ENCODE peak calls at places on chromosomes 12 and 14, in four cellular contexts. F is adrenal gland, O is psoas muscle, R is PC-3. I is an unnamed sample.

GRCh38 chr14:78135450-78135891 is 34.7 kb upstream of the NRXN3 start:
- DNase-seq in O (no peak), F (no peak), R (peak; percentile 24), I (no peak)

GRCh38 chr14:37483672-37484071 is 111.4 kb downstream of the FOXA1 start:
- DNase-seq in F (no peak), O (no peak), R (no peak), I (no peak)

GRCh38 chr12:47797432-47797831 is 22.3 kb downstream of the HDAC7 start:
- DNase-seq in O (no peak), R (peak; percentile 20), F (no peak), I (no peak)

GRCh38 chr12:48110691-48111315 is 4.9 kb upstream of the SENP1 start:
- DNase-seq in O (no peak), R (peak; percentile 16), F (no peak), I (no peak)

GRCh38 chr12:121637231-121637914 is 11.0 kb downstream of the ORAI1 start:
- DNase-seq in O (peak; percentile 66), F (peak; percentile 21), R (no peak), I (no peak)

GRCh38 chr14:69413483-69413882 is 15.0 kb downstream of the SLC39A9 start:
- DNase-seq in R (no peak), O (no peak), F (no peak), I (no peak)

GRCh38 chr12:67091204-67091603 is 178.0 kb upstream of the CAND1 start:
- DNase-seq in F (peak; percentile 22), O (no peak), R (no peak), I (no peak)

GRCh38 chr14:20412876-20413784 is at the start of gene TEP1:
- DNase-seq in O (peak; percentile 94), F (peak; percentile 92), R (peak; percentile 87), I (peak; percentile 92)

GRCh38 chr14:94392510-94392935 is 4.1 kb upstream of the SERPINA1 start:
- DNase-seq in O (no peak), F (peak; percentile 57), R (peak; percentile 2), I (peak; percentile 94)

GRCh38 chr12:60123443-60124000 is 527.7 kb downstream of the SLC16A7 start:
- DNase-seq in R (peak; percentile 46), F (no peak), O (no peak), I (no peak)

GRCh38 chr12:8698830-8699330 is 1.1 kb downstream of the RIMKLB start:
- DNase-seq in F (no peak), O (no peak), R (no peak), I (no peak)

GRCh38 chr12:6536894-6537579 is 2.7 kb downstream of the GAPDH start:
- DNase-seq in R (no peak), F (peak; percentile 14), O (no peak), I (no peak)

GRCh38 chr14:76330411-76331327 is 45.3 kb upstream of the ESRRB start:
- DNase-seq in O (no peak), F (no peak), R (no peak), I (no peak)

GRCh38 chr12:56190695-56191155 is 1.4 kb upstream of the SMARCC2 start:
- DNase-seq in R (no peak), O (no peak), F (no peak), I (no peak)

GRCh38 chr12:6701078-6701768 is 608 bp upstream of the PIANP start:
- DNase-seq in R (no peak), F (no peak), O (no peak), I (no peak)

GRCh38 chr14:54472291-54472690 is 16.5 kb downstream of the GMFB start:
- DNase-seq in F (no peak), R (no peak), O (no peak), I (peak; percentile 15)

GRCh38 chr12:55938826-55939501 is 8.0 kb downstream of the DGKA start:
- DNase-seq in O (no peak), F (no peak), R (no peak), I (no peak)

GRCh38 chr12:98532687-98533304 is 17.4 kb downstream of the TMPO start:
- DNase-seq in R (peak; percentile 89), F (no peak), O (no peak), I (peak; percentile 68)

GRCh38 chr14:55180434-55180833 is 11.0 kb downstream of the DLGAP5 start:
- DNase-seq in R (no peak), F (no peak), O (no peak), I (no peak)

GRCh38 chr14:101499080-101499479 is 62.2 kb upstream of the DIO3 start:
- DNase-seq in F (no peak), R (no peak), O (no peak), I (no peak)

GRCh38 chr12:121579981-121580868 is 598 bp downstream of the KDM2B start:
- DNase-seq in R (peak; percentile 63), F (peak; percentile 76), O (peak; percentile 86), I (peak; percentile 85)

GRCh38 chr14:48709277-48709785 is 876.8 kb downstream of the RPS29 start:
- DNase-seq in F (no peak), R (no peak), O (no peak), I (no peak)

GRCh38 chr14:48704639-48705038 is 881.5 kb downstream of the RPS29 start:
- DNase-seq in O (no peak), R (no peak), F (no peak), I (no peak)

DNA sequence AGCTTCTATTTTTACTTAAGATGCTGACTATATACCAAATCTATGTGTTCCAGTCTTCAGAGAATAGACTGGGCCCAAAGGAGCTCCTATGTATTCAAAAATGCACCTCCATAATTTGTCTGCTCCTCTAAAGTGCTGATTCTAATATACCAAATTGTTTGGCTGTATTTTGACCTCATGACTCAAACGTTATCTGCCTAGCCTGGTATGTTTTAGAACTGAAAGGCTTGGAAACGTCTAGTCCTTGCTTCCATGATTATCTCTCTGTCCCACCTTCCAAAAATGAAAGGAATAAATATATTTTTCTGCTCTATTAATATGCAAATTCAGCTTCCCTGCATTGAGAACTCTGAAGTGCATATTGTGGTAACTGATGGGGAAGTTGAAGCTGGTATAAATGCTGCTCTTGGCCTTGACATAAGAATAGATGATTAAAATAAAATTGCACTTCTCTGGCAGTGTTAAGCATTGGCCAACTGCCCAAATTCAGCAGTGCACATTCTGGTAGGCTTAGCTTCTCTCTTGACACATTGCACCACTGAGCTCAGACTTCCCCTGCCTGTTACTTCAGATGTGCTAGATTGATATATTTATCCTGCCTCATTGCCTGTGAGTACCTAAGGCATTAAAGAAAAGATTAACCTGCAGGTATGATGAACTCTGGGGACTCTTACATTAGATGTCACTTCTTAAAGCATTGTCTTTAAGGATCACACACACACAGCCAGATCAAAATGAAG is 882.3 kb downstream of the RPS29 start:
- DNase-seq in R (no peak), O (no peak), F (peak; percentile 3), I (no peak)
- H3K9me3 ChIP-seq in R (no peaks in the 10 kb centered on the region), O (no peaks in the 10 kb centered on the region), F (no peaks in the 10 kb centered on the region), I (no peaks in the 10 kb centered on the region)

GRCh38 chr12:83018063-83018462 is 331.4 kb downstream of the TMTC2 start:
- DNase-seq in R (no peak), O (no peak), F (no peak), I (no peak)

GRCh38 chr12:83017001-83017400 is 330.3 kb downstream of the TMTC2 start:
- DNase-seq in O (no peak), R (no peak), F (no peak), I (no peak)

GRCh38 chr12:83015390-83016225 is 328.9 kb downstream of the TMTC2 start:
- DNase-seq in R (no peak), F (peak; percentile 64), O (no peak), I (no peak)

DNA sequence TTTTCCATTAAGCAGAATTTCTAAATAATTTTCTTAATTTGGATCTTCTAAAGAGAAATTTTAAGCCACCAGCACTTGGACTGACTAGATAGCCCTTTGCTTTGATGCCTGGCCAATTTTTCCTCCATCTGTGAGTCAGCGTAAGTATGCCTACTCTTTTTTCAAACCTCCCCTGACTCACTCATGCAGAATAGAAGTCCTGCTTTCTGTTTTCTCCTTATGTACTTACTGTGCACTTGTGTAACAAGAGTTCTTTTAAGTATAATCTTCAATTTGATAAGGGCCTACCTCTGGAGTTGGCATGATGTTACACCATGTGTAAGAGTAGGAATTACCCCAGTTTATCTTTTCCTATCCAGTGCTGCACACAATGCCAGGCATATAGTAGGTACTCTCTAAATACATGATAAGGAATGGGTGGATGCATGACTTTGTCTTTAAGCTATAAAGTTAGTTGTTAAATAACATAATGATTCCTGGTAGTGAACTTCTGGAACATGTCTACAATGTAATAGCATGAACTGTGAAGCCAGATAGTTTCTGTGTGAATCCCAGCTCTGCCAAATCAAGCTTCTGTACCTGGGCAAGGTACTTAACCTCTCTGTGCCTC is 329.6 kb downstream of the TMTC2 start:
- DNase-seq in O (no peak), R (peak; percentile 93), F (peak; percentile 92), I (peak; percentile 91)
- H3K4me3 ChIP-seq in O (peak overlapping the region; percentile 49), R (peak overlapping the region; percentile 61), F (peak overlapping the region; percentile 12), I (no peak overlapping the region)

DNA sequence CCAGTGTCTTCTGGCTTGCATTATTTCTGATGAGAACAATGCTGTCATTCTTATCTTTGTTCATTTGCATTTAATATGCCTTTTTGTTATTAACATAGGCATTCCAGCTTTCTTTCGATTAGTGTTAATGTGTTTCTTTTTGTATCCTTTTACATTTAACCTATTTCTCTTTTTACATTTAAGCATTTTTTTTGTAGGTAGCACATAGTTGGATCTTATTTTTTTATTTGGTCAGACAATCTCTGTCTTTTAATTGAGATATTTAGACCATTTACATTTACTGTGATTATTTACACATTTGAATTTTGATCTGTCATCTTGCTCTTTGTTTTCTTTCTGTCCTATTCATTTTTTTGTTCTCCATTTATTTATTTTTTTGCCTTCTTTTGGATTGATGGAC is 14.5 kb upstream of the KIF26A start:
- DNase-seq in R (no peak), O (no peak), F (no peak), I (no peak)
- H3K9me3 ChIP-seq in R (peaks cover 4% of the 10 kb centered on the region), O (peaks cover 18% of the 10 kb centered on the region), F (no peaks in the 10 kb centered on the region), I (no peaks in the 10 kb centered on the region)

GRCh38 chr14:74896400-74896799 is 14.7 kb downstream of the DLST start:
- DNase-seq in R (no peak), O (no peak), F (peak; percentile 52), I (no peak)

GRCh38 chr14:74893614-74894091 is 11.9 kb downstream of the DLST start:
- DNase-seq in F (no peak), O (no peak), R (no peak), I (no peak)

GRCh38 chr14:74891870-74892269 is 10.2 kb downstream of the DLST start:
- DNase-seq in R (no peak), O (no peak), F (no peak), I (no peak)

GRCh38 chr14:74890262-74890661 is 8.5 kb downstream of the DLST start:
- DNase-seq in O (no peak), R (no peak), F (no peak), I (no peak)

DNA sequence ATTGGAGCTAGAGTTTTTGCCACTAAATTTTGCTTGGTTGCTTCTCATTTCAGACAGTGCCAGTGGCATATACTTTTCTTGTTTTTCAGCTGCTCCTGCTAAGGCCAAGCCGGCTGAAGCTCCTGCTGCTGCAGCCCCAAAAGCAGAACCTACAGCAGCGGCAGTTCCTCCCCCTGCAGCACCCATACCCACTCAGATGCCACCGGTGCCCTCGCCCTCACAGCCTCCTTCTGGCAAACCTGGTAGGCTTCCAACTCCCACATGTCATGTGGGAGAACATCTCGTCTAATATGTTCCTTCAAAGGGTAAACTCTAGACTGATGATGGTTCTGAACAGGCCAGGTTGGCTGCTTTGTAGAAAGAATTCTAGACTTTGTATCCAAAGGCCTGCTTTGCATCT is 11.0 kb downstream of the DLST start:
- DNase-seq in O (no peak), R (no peak), F (no peak), I (no peak)
- H3K4me3 ChIP-seq in O (no peak overlapping the region), R (no peak overlapping the region), F (no peak overlapping the region), I (no peak overlapping the region)

GRCh38 chr12:133174901-133175300 is 6.4 kb upstream of the ZNF268 start:
- DNase-seq in F (no peak), O (no peak), R (no peak), I (no peak)
- H3K9me3 ChIP-seq in F (peaks cover 13% of the 10 kb centered on the region), O (peaks cover 54% of the 10 kb centered on the region), R (no peaks in the 10 kb centered on the region), I (peaks cover 3% of the 10 kb centered on the region)